ENCODE peak calls at places on chromosomes 11 and 22, in eight cellular contexts. N, M, U, P, J, T, W and L are unnamed samples.

GRCh38 chr22:37460684-37461083 is 25.5 kb downstream of the MFNG start:
- DNase-seq in T (no peak), P (no peak), M (no peak), U (no peak), J (no peak), W (no peak), N (no peak), L (no peak)

GRCh38 chr11:69593851-69594250 is 47.1 kb upstream of the CCND1 start:
- DNase-seq in P (no peak), U (no peak), M (no peak), N (no peak), W (no peak), J (no peak), T (no peak), L (no peak)

GRCh38 chr11:36312593-36312990 is 16.5 kb downstream of the PRR5L start:
- DNase-seq in W (peak; percentile 77), U (no peak), N (no peak), T (no peak), M (no peak), P (no peak), J (no peak), L (peak; percentile 81)

GRCh38 chr22:50169774-50170341 is 673 bp upstream of the PANX2 start:
- DNase-seq in N (no peak), P (peak; percentile 52), U (no peak), T (no peak), W (peak; percentile 29), J (peak; percentile 47), M (no peak), L (no peak)

GRCh38 chr11:133443361-133443760 is 88.9 kb downstream of the OPCML start:
- DNase-seq in J (no peak), P (no peak), M (no peak), U (no peak), N (no peak), W (no peak), T (no peak), L (peak; percentile 47)

GRCh38 chr22:46984751-46985506 is 222.5 kb downstream of the TBC1D22A start:
- DNase-seq in N (no peak), W (peak; percentile 75), P (no peak), T (no peak), M (no peak), U (peak; percentile 68), J (no peak), L (peak; percentile 69)

GRCh38 chr22:50469377-50470305 is 5.2 kb downstream of the SBF1 start:
- DNase-seq in W (peak; percentile 64), U (peak; percentile 87), N (no peak), M (no peak), T (peak; percentile 79), P (peak; percentile 91), J (no peak), L (peak; percentile 84)

GRCh38 chr22:45263790-45264269 is 20.9 kb upstream of the UPK3A start:
- DNase-seq in W (peak; percentile 91), N (peak; percentile 61), P (no peak), T (peak; percentile 53), M (peak; percentile 75), U (peak; percentile 75), J (no peak), L (peak; percentile 91)

GRCh38 chr11:31798057-31799035 is 12.8 kb downstream of the PAX6 start:
- DNase-seq in J (no peak), N (no peak), P (no peak), T (no peak), U (no peak), M (no peak), W (no peak), L (no peak)

GRCh38 chr11:72229336-72229924 is 4.9 kb downstream of the INPPL1 start:
- DNase-seq in M (no peak), U (no peak), W (no peak), J (no peak), P (no peak), T (no peak), N (no peak), L (no peak)

GRCh38 chr22:49827307-49827852 is 293 bp downstream of the BRD1 start:
- DNase-seq in P (no peak), N (no peak), W (peak; percentile 52), T (no peak), U (no peak), J (no peak), M (no peak), L (no peak)

GRCh38 chr11:119992171-119993051 is 145.5 kb downstream of the TRIM29 start:
- DNase-seq in W (peak; percentile 4), P (no peak), U (no peak), N (no peak), J (no peak), M (no peak), T (no peak), L (no peak)

GRCh38 chr11:79610139-79610538 is 169.3 kb upstream of the TENM4 start:
- DNase-seq in T (no peak), U (no peak), W (no peak), P (no peak), N (no peak), M (no peak), J (no peak), L (no peak)

GRCh38 chr11:38278457-38279141 is 1680.6 kb upstream of the RAG2 start:
- DNase-seq in W (no peak), N (no peak), U (no peak), J (no peak), M (no peak), P (no peak), T (no peak), L (no peak)